ENCODE peak calls at places on chromosomes 11 and 22, in seven cellular contexts. One of them, this sample, is unnamed.
A peak's percentile ranks its signal among the peaks of the same experiment; 100 is the strongest.

GRCh38 chr22:17792289-17792688 is 18.0 kb upstream of the BID start:
- DNase-seq in HCT116: no peak
- DNase-seq in GM23248: no peak
- DNase-seq in neural progenitor cell: peak; percentile 60
- DNase-seq in GM23338: peak; percentile 74
- DNase-seq in hepatocyte: no peak
- DNase-seq in MM.1S: no peak
- DNase-seq in this sample: no peak

GRCh38 chr11:115607621-115608191 is 103.5 kb upstream of the CADM1 start:
- DNase-seq in HCT116: no peak
- DNase-seq in GM23248: no peak
- DNase-seq in neural progenitor cell: peak; percentile 31
- DNase-seq in GM23338: no peak
- DNase-seq in hepatocyte: no peak
- DNase-seq in MM.1S: no peak
- DNase-seq in this sample: no peak

GRCh38 chr22:36616682-36617081 is 86.9 kb downstream of the CACNG2 start:
- DNase-seq in HCT116: no peak
- DNase-seq in GM23248: no peak
- DNase-seq in neural progenitor cell: no peak
- DNase-seq in GM23338: no peak
- DNase-seq in hepatocyte: no peak
- DNase-seq in MM.1S: no peak
- DNase-seq in this sample: no peak

GRCh38 chr22:44578115-44578457 is 80.1 kb upstream of the RTL6 start:
- DNase-seq in HCT116: no peak
- DNase-seq in GM23248: no peak
- DNase-seq in neural progenitor cell: no peak
- DNase-seq in GM23338: no peak
- DNase-seq in hepatocyte: no peak
- DNase-seq in MM.1S: no peak
- DNase-seq in this sample: no peak

GRCh38 chr11:124768914-124769313 is 6.8 kb upstream of the ESAM start:
- DNase-seq in HCT116: no peak
- DNase-seq in GM23248: no peak
- DNase-seq in neural progenitor cell: no peak
- DNase-seq in GM23338: no peak
- DNase-seq in hepatocyte: no peak
- DNase-seq in MM.1S: no peak
- DNase-seq in this sample: no peak

GRCh38 chr22:37321288-37321687 is 39.0 kb downstream of the CYTH4 start:
- DNase-seq in HCT116: no peak
- DNase-seq in GM23248: peak; percentile 22
- DNase-seq in neural progenitor cell: no peak
- DNase-seq in GM23338: no peak
- DNase-seq in hepatocyte: no peak
- DNase-seq in MM.1S: no peak
- DNase-seq in this sample: no peak

GRCh38 chr22:31139866-31140716 is at the start of gene PLA2G3:
- DNase-seq in HCT116: no peak
- DNase-seq in GM23248: peak; percentile 33
- DNase-seq in neural progenitor cell: peak; percentile 94
- DNase-seq in GM23338: peak; percentile 99
- DNase-seq in hepatocyte: peak; percentile 34
- DNase-seq in MM.1S: no peak
- DNase-seq in this sample: no peak

GRCh38 chr11:46918087-46918751 is at the start of gene LRP4:
- DNase-seq in HCT116: no peak
- DNase-seq in GM23248: peak; percentile 69
- DNase-seq in neural progenitor cell: peak; percentile 82
- DNase-seq in GM23338: peak; percentile 73
- DNase-seq in hepatocyte: peak; percentile 68
- DNase-seq in MM.1S: peak; percentile 49
- DNase-seq in this sample: no peak

GRCh38 chr11:27563201-27563600 is 56.6 kb upstream of the LIN7C start:
- DNase-seq in HCT116: no peak
- DNase-seq in GM23248: peak; percentile 75
- DNase-seq in neural progenitor cell: no peak
- DNase-seq in GM23338: no peak
- DNase-seq in hepatocyte: no peak
- DNase-seq in MM.1S: no peak
- DNase-seq in this sample: peak; percentile 28

GRCh38 chr11:76291576-76292526 is 85.5 kb upstream of the WNT11 start:
- DNase-seq in HCT116: no peak
- DNase-seq in GM23248: no peak
- DNase-seq in neural progenitor cell: no peak
- DNase-seq in GM23338: no peak
- DNase-seq in hepatocyte: peak; percentile 68
- DNase-seq in MM.1S: no peak
- DNase-seq in this sample: peak; percentile 41

GRCh38 chr11:128915148-128915519 is 24.0 kb downstream of the KCNJ5 start:
- DNase-seq in HCT116: no peak
- DNase-seq in GM23248: no peak
- DNase-seq in neural progenitor cell: no peak
- DNase-seq in GM23338: no peak
- DNase-seq in hepatocyte: no peak
- DNase-seq in MM.1S: no peak
- DNase-seq in this sample: no peak

GRCh38 chr11:32039149-32039548 is 51.7 kb upstream of the RCN1 start:
- DNase-seq in HCT116: no peak
- DNase-seq in GM23248: no peak
- DNase-seq in neural progenitor cell: no peak
- DNase-seq in GM23338: no peak
- DNase-seq in hepatocyte: no peak
- DNase-seq in MM.1S: no peak
- DNase-seq in this sample: no peak

GRCh38 chr11:129143335-129143734 is 48.8 kb downstream of the ARHGAP32 start:
- DNase-seq in HCT116: peak; percentile 97
- DNase-seq in GM23248: peak; percentile 99
- DNase-seq in neural progenitor cell: no peak
- DNase-seq in GM23338: no peak
- DNase-seq in hepatocyte: peak; percentile 88
- DNase-seq in MM.1S: no peak
- DNase-seq in this sample: peak; percentile 99

GRCh38 chr11:120217941-120218694 is 7.3 kb downstream of the OAF start:
- DNase-seq in HCT116: no peak
- DNase-seq in GM23248: no peak
- DNase-seq in neural progenitor cell: peak; percentile 69
- DNase-seq in GM23338: no peak
- DNase-seq in hepatocyte: no peak
- DNase-seq in MM.1S: no peak
- DNase-seq in this sample: no peak

GRCh38 chr11:12941671-12942070 is 67.4 kb upstream of the RASSF10 start:
- DNase-seq in HCT116: no peak
- DNase-seq in GM23248: no peak
- DNase-seq in neural progenitor cell: no peak
- DNase-seq in GM23338: no peak
- DNase-seq in hepatocyte: no peak
- DNase-seq in MM.1S: no peak
- DNase-seq in this sample: no peak

GRCh38 chr22:44247923-44248892 is 64.5 kb downstream of the SHISAL1 start:
- DNase-seq in HCT116: no peak
- DNase-seq in GM23248: no peak
- DNase-seq in neural progenitor cell: no peak
- DNase-seq in GM23338: no peak
- DNase-seq in hepatocyte: no peak
- DNase-seq in MM.1S: no peak
- DNase-seq in this sample: no peak

GRCh38 chr11:43942651-43943356 is 367 bp downstream of the C11orf96 start:
- DNase-seq in HCT116: no peak
- DNase-seq in GM23248: peak; percentile 63
- DNase-seq in neural progenitor cell: peak; percentile 61
- DNase-seq in GM23338: peak; percentile 48
- DNase-seq in hepatocyte: peak; percentile 33
- DNase-seq in MM.1S: peak; percentile 43
- DNase-seq in this sample: peak; percentile 2

GRCh38 chr11:128476729-128477128 is 110.6 kb downstream of the ETS1 start:
- DNase-seq in HCT116: no peak
- DNase-seq in GM23248: no peak
- DNase-seq in neural progenitor cell: no peak
- DNase-seq in GM23338: no peak
- DNase-seq in hepatocyte: peak; percentile 62
- DNase-seq in MM.1S: no peak
- DNase-seq in this sample: no peak

GRCh38 chr11:76657139-76657823 is 13.3 kb downstream of the LRRC32 start:
- DNase-seq in HCT116: no peak
- DNase-seq in GM23248: no peak
- DNase-seq in neural progenitor cell: no peak
- DNase-seq in GM23338: no peak
- DNase-seq in hepatocyte: no peak
- DNase-seq in MM.1S: no peak
- DNase-seq in this sample: no peak

GRCh38 chr11:34292546-34292945 is 65.3 kb downstream of the ABTB2 start:
- DNase-seq in HCT116: no peak
- DNase-seq in GM23248: no peak
- DNase-seq in neural progenitor cell: no peak
- DNase-seq in GM23338: no peak
- DNase-seq in hepatocyte: no peak
- DNase-seq in MM.1S: no peak
- DNase-seq in this sample: no peak

GRCh38 chr11:70048279-70049024 is 29.7 kb upstream of the ANO1 start:
- DNase-seq in HCT116: peak; percentile 55
- DNase-seq in GM23248: peak; percentile 10
- DNase-seq in neural progenitor cell: peak; percentile 69
- DNase-seq in GM23338: peak; percentile 72
- DNase-seq in hepatocyte: peak; percentile 23
- DNase-seq in MM.1S: no peak
- DNase-seq in this sample: peak; percentile 99

GRCh38 chr11:133824593-133824992 is 20.7 kb downstream of the SPATA19 start:
- DNase-seq in HCT116: no peak
- DNase-seq in GM23248: no peak
- DNase-seq in neural progenitor cell: no peak
- DNase-seq in GM23338: no peak
- DNase-seq in hepatocyte: no peak
- DNase-seq in MM.1S: no peak
- DNase-seq in this sample: no peak

GRCh38 chr22:48707749-48708557 is 1119.7 kb downstream of the BRD1 start:
- DNase-seq in HCT116: no peak
- DNase-seq in GM23248: no peak
- DNase-seq in neural progenitor cell: no peak
- DNase-seq in GM23338: no peak
- DNase-seq in hepatocyte: no peak
- DNase-seq in MM.1S: no peak
- DNase-seq in this sample: no peak

GRCh38 chr11:76263657-76264056 is 57.4 kb upstream of the WNT11 start:
- DNase-seq in HCT116: no peak
- DNase-seq in GM23248: no peak
- DNase-seq in neural progenitor cell: no peak
- DNase-seq in GM23338: no peak
- DNase-seq in hepatocyte: no peak
- DNase-seq in MM.1S: no peak
- DNase-seq in this sample: no peak

GRCh38 chr11:63567044-63567840 is 4.1 kb upstream of the PLAAT2 start:
- DNase-seq in HCT116: peak; percentile 68
- DNase-seq in GM23248: peak; percentile 90
- DNase-seq in neural progenitor cell: no peak
- DNase-seq in GM23338: peak; percentile 49
- DNase-seq in hepatocyte: peak; percentile 89
- DNase-seq in MM.1S: peak; percentile 73
- DNase-seq in this sample: peak; percentile 97

GRCh38 chr11:79060534-79060933 is 380.3 kb downstream of the TENM4 start:
- DNase-seq in HCT116: no peak
- DNase-seq in GM23248: peak; percentile 30
- DNase-seq in neural progenitor cell: no peak
- DNase-seq in GM23338: no peak
- DNase-seq in hepatocyte: no peak
- DNase-seq in MM.1S: no peak
- DNase-seq in this sample: peak; percentile 63

GRCh38 chr11:35554491-35555237 is 29.2 kb upstream of the PAMR1 start:
- DNase-seq in HCT116: no peak
- DNase-seq in GM23248: peak; percentile 64
- DNase-seq in neural progenitor cell: no peak
- DNase-seq in GM23338: peak; percentile 40
- DNase-seq in hepatocyte: no peak
- DNase-seq in MM.1S: no peak
- DNase-seq in this sample: peak; percentile 34

GRCh38 chr11:88281317-88281712 is 56.2 kb downstream of the CTSC start:
- DNase-seq in HCT116: no peak
- DNase-seq in GM23248: peak; percentile 25
- DNase-seq in neural progenitor cell: peak; percentile 21
- DNase-seq in GM23338: no peak
- DNase-seq in hepatocyte: no peak
- DNase-seq in MM.1S: no peak
- DNase-seq in this sample: peak; percentile 44

GRCh38 chr22:44622147-44622427 is 79.9 kb upstream of the PRR5 start:
- DNase-seq in HCT116: no peak
- DNase-seq in GM23248: no peak
- DNase-seq in neural progenitor cell: peak; percentile 83
- DNase-seq in GM23338: no peak
- DNase-seq in hepatocyte: no peak
- DNase-seq in MM.1S: peak; percentile 12
- DNase-seq in this sample: peak; percentile 16

GRCh38 chr11:1510928-1511327 is 24.3 kb upstream of the MOB2 start:
- DNase-seq in HCT116: no peak
- DNase-seq in GM23248: peak; percentile 12
- DNase-seq in neural progenitor cell: no peak
- DNase-seq in GM23338: no peak
- DNase-seq in hepatocyte: no peak
- DNase-seq in MM.1S: no peak
- DNase-seq in this sample: no peak
- H3K4me2 ChIP-seq in HCT116: no peak overlapping the region
- H3K4me2 ChIP-seq in GM23248: no peak overlapping the region
- H3K4me2 ChIP-seq in neural progenitor cell: no peak overlapping the region
- H3K4me2 ChIP-seq in GM23338: no peak overlapping the region
- H3K4me2 ChIP-seq in hepatocyte: no peak overlapping the region
- H3K4me2 ChIP-seq in MM.1S: no peak overlapping the region
- H3K4me2 ChIP-seq in this sample: no peak overlapping the region

GRCh38 chr11:2443406-2443805 is 908 bp downstream of the TRPM5 start:
- DNase-seq in HCT116: no peak
- DNase-seq in GM23248: no peak
- DNase-seq in neural progenitor cell: no peak
- DNase-seq in GM23338: no peak
- DNase-seq in hepatocyte: no peak
- DNase-seq in MM.1S: no peak
- DNase-seq in this sample: no peak
- TF ChIP-seq EZH2 in HCT116: no peak
- TF ChIP-seq EZH2 in GM23248: no peak
- TF ChIP-seq EZH2 in neural progenitor cell: no peak
- TF ChIP-seq EZH2 in GM23338: no peak
- TF ChIP-seq EZH2 in hepatocyte: no peak
- TF ChIP-seq EZH2 in MM.1S: no peak
- TF ChIP-seq EZH2 in this sample: no peak

DNA sequence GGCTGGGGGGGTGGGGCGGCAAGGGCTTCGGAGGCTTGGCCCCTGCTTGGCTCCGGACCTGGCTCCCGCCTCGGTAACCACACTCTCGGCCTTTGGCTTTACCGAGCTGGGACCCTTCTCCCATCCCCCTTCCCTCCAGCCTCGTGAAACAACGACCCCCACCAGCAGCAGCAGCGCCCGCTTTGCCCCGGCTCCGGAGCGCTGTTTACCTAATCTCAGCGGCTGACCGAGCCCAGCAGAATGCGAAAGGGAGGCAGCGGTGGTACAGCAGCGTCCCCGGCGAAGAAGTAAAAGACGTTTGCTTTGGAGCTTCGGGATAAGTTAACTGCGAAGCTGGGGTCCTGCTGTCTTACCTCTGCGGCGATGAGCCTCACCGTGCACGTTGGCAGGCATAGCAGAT is 2.0 kb upstream of the LARGE1 start:
- DNase-seq in HCT116: no peak
- DNase-seq in GM23248: peak; percentile 73
- DNase-seq in neural progenitor cell: peak; percentile 90
- DNase-seq in GM23338: peak; percentile 78
- DNase-seq in hepatocyte: peak; percentile 70
- DNase-seq in MM.1S: peak; percentile 31
- DNase-seq in this sample: no peak
- TF ChIP-seq EZH2phosphoT487 in HCT116: no peak
- TF ChIP-seq EZH2phosphoT487 in GM23248: no peak
- TF ChIP-seq EZH2phosphoT487 in neural progenitor cell: no peak
- TF ChIP-seq EZH2phosphoT487 in GM23338: no peak
- TF ChIP-seq EZH2phosphoT487 in hepatocyte: no peak
- TF ChIP-seq EZH2phosphoT487 in MM.1S: no peak
- TF ChIP-seq EZH2phosphoT487 in this sample: no peak

GRCh38 chr11:44957051-44957515 is 6.4 kb upstream of the TP53I11 start:
- DNase-seq in HCT116: no peak
- DNase-seq in GM23248: no peak
- DNase-seq in neural progenitor cell: peak; percentile 67
- DNase-seq in GM23338: peak; percentile 70
- DNase-seq in hepatocyte: peak; percentile 55
- DNase-seq in MM.1S: no peak
- DNase-seq in this sample: no peak
- H3K4me2 ChIP-seq in HCT116: no peak overlapping the region
- H3K4me2 ChIP-seq in GM23248: no peak overlapping the region
- H3K4me2 ChIP-seq in neural progenitor cell: peak overlapping the region; percentile 74
- H3K4me2 ChIP-seq in GM23338: peak overlapping the region; percentile 85
- H3K4me2 ChIP-seq in hepatocyte: peak overlapping the region; percentile 71
- H3K4me2 ChIP-seq in MM.1S: no peak overlapping the region
- H3K4me2 ChIP-seq in this sample: no peak overlapping the region

This sample was measured in PC-3.